ENCODE peak calls at places on chromosomes 4 and X, in nine cellular contexts. I is colonic mucosa; P is lower lobe of right lung; V is naive thymus-derived CD4-positive, alpha-beta T cell; D is dorsolateral prefrontal cortex; J is left lung; M is CD8-positive, alpha-beta memory T cell; R is brain microvascular endothelial cell; G is AG04450. T is an unnamed sample.

GRCh38 chr4:113179091-113179490 is 129.6 kb downstream of the ANK2 start:
- DNase-seq in M (no peak), J (no peak), R (no peak), V (no peak), D (no peak), P (no peak), G (no peak), I (no peak), T (no peak)

GRCh38 chr4:22063613-22064012 is 115.0 kb upstream of the KCNIP4 start:
- DNase-seq in M (no peak), J (no peak), G (no peak), I (no peak), V (no peak), D (no peak), R (no peak), P (no peak), T (no peak)

GRCh38 chrX:139200793-139201192 is 329.7 kb upstream of the F9 start:
- DNase-seq in J (no peak), G (no peak), R (no peak), D (no peak), M (no peak), P (no peak), I (no peak), V (no peak), T (no peak)

GRCh38 chrX:8743126-8743732 is 11.3 kb upstream of the ANOS1 start:
- DNase-seq in R (peak; percentile 22), J (peak; percentile 77), D (no peak), P (peak; percentile 62), M (peak; percentile 38), V (peak; percentile 26), G (no peak), I (peak; percentile 68), T (peak; percentile 64)

GRCh38 chr4:5524900-5525299 is 183.5 kb downstream of the EVC2 start:
- DNase-seq in P (no peak), V (no peak), J (no peak), R (peak; percentile 83), M (no peak), D (no peak), G (no peak), I (no peak), T (peak; percentile 58)

GRCh38 chr4:176964116-176964691 is 171.5 kb upstream of the VEGFC start:
- DNase-seq in M (no peak), D (no peak), G (no peak), P (no peak), I (no peak), R (no peak), V (no peak), J (no peak), T (no peak)

GRCh38 chr4:183797041-183797444 is 108.1 kb upstream of the STOX2 start:
- DNase-seq in V (no peak), I (peak; percentile 29), G (no peak), M (no peak), P (peak; percentile 73), R (no peak), D (no peak), J (peak; percentile 88), T (peak; percentile 74)

GRCh38 chr4:143986173-143986572 is 33.0 kb downstream of the GYPB start:
- DNase-seq in M (no peak), I (no peak), G (no peak), P (no peak), D (no peak), V (no peak), J (no peak), R (no peak), T (no peak)

DNA sequence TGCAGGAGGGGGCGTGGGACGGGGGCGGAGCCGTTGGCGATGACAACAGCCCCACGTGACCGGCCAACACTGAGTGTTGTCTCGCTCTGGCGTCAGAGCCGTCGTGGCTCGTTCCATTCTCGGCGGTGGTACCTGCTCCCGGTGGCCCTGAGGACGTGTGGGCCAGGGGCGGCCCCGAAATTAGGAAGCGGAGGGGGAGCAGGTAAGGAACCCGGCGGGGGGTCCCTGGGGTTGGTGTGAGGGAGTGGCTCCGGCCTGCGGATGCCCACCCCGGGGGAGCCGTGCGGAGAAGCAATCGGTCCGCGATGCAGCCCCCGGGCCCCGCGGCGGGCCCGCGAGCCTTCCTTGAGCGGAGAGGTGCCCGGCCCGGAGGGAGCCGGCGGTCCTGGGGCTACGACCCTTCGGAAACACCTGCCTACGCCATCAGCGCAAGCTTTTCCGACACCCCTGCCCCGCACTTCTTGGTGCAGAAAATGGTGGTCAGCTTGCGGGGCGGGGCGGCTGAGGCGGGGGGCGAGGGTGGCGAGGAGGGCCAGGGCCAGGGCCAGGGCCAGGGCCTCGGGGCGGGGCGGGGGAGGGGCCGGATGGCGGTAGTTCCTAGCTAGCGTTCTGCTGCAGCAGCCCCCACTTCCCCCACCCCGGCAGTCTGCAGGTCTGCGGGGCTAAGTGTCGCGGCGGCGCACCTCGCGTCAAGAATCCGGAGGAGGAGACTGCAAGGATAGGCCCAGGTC is at the start of gene BEX4:
- DNase-seq in J (peak; percentile 92), M (peak; percentile 73), R (peak; percentile 59), V (peak; percentile 74), G (no peak), I (peak; percentile 83), D (peak; percentile 88), P (peak; percentile 88), T (peak; percentile 83)
- H3K27ac ChIP-seq in J (peak within 1 kb of the TSS; percentile 83), M (peak within 1 kb of the TSS; percentile 86), R (peak within 1 kb of the TSS; percentile 54), V (peak within 1 kb of the TSS; percentile 97), G (no peak within 1 kb of the TSS), I (peak within 1 kb of the TSS; percentile 63), D (peak within 1 kb of the TSS; percentile 94), P (peak within 1 kb of the TSS; percentile 86), T (peak within 1 kb of the TSS; percentile 38)

GRCh38 chr4:187603093-187603395 is 392.5 kb upstream of the ZFP42 start:
- DNase-seq in G (peak; percentile 69), J (no peak), M (no peak), I (no peak), R (peak; percentile 64), P (no peak), D (no peak), V (no peak), T (no peak)

GRCh38 chr4:187606581-187606980 is 389.0 kb upstream of the ZFP42 start:
- DNase-seq in D (no peak), P (no peak), M (no peak), I (peak; percentile 27), J (no peak), V (no peak), G (no peak), R (peak; percentile 61), T (peak; percentile 22)

GRCh38 chr4:187604984-187605383 is 390.6 kb upstream of the ZFP42 start:
- DNase-seq in D (no peak), I (no peak), G (no peak), P (no peak), R (no peak), V (no peak), M (no peak), J (no peak), T (no peak)

GRCh38 chr4:187598246-187598645 is 397.3 kb upstream of the ZFP42 start:
- DNase-seq in P (no peak), M (no peak), V (no peak), G (no peak), D (no peak), R (peak; percentile 71), J (no peak), I (no peak), T (no peak)

DNA sequence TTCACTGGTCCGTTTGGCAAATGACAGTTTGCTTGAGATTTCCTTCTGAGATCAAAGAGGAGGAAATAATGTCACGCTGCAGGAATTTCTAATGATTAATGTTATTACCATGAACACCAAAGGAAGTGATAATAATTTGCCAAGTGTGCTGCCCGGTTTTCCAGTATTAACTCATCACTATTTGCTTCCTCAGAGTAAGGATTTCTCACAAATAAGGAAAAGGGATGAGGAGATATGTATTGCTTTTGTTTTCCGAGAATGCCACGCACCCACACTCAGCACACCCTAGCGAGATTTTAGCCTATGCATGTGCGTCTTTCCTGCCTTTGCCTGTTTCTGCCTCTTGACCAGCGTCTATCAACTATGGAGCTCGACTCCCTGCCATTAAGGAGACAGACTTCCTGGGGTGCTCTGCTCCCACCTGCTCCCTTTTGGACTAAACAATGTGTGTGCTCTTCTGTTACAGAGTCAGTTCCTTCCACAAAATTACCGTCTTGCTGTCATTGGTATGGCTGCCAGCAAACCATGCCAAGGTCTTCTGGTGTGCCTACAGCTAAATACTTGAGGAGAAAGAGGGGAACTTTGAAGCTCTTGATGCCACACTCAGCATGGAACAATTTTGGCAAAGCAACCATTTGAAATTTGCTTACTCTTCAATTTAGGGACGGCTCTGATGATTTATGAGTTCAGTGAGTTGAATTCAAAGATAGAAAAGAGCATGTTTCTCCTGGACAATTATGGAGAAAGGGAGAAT is 393.1 kb upstream of the ZFP42 start:
- DNase-seq in R (peak; percentile 67), V (no peak), G (no peak), M (no peak), J (no peak), P (no peak), I (no peak), D (no peak), T (no peak)
- H3K4me3 ChIP-seq in R (peak overlapping the region; percentile 15), V (no peak overlapping the region), G (no peak overlapping the region), M (no peak overlapping the region), J (no peak overlapping the region), P (no peak overlapping the region), I (no peak overlapping the region), D (no peak overlapping the region), T (no peak overlapping the region)

GRCh38 chr4:36168127-36168898 is 76.0 kb downstream of the ARAP2 start:
- DNase-seq in I (no peak), J (no peak), V (no peak), G (no peak), P (no peak), R (no peak), M (no peak), D (no peak), T (no peak)

GRCh38 chr4:36177946-36178345 is 66.4 kb downstream of the ARAP2 start:
- DNase-seq in P (no peak), M (no peak), J (no peak), I (no peak), D (no peak), V (no peak), R (no peak), G (no peak), T (no peak)

GRCh38 chr4:36173923-36174322 is 70.4 kb downstream of the ARAP2 start:
- DNase-seq in R (no peak), V (no peak), P (no peak), J (no peak), G (no peak), D (no peak), I (no peak), M (no peak), T (no peak)

GRCh38 chr4:36174570-36174969 is 69.7 kb downstream of the ARAP2 start:
- DNase-seq in D (no peak), P (no peak), R (no peak), V (no peak), J (no peak), M (no peak), I (no peak), G (no peak), T (no peak)

GRCh38 chr4:36172650-36173049 is 71.7 kb downstream of the ARAP2 start:
- DNase-seq in M (no peak), I (no peak), D (no peak), P (no peak), V (no peak), R (no peak), G (no peak), J (no peak), T (no peak)
- H3K27ac ChIP-seq in M (no peak overlapping the region), I (no peak overlapping the region), D (peak overlapping the region; percentile 80), P (no peak overlapping the region), V (no peak overlapping the region), R (no peak overlapping the region), G (no peak overlapping the region), J (no peak overlapping the region), T (no peak overlapping the region)

DNA sequence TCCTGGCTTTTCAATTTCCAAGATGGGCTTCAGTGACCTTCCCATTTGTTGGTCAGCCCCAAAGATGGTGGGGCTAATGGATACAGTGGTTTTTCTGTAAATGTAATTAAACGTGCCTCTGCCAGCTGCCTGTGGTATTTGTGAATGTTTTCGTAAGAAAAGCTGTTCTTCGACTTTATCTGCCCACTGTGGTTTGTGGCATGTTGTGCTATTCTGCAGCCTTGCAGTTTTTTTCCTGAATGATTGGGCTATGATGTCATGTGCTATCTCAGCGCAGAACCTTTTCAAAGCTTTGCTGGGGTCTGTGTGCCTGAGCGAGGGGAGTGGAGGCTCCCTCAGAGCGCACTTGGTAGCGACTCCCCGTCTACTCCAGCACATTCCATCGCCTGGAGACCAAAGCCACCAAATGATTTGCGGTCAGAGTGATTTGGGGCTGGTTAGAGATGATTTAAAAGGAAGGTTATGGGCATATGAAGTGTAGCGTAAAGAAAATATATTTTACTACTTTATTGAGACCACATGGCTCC is 137.5 kb downstream of the PALLD start:
- DNase-seq in R (peak; percentile 97), D (no peak), V (no peak), M (no peak), I (no peak), G (peak; percentile 84), P (no peak), J (no peak), T (no peak)
- H3K4me3 ChIP-seq in R (peak overlapping the region; percentile 80), D (no peak overlapping the region), V (no peak overlapping the region), M (no peak overlapping the region), I (no peak overlapping the region), G (peak overlapping the region; percentile 43), P (no peak overlapping the region), J (no peak overlapping the region), T (no peak overlapping the region)